ENCODE peak calls at places on chromosome 11, in six cellular contexts. N is stimulated activated CD4-positive, alpha-beta T cell treated with anti-CD3 and anti-CD28 coated beads, Interleukin-12 subunit alpha, Interleukin-12 subunit beta, amount 100 ng/mL, for 4 hours; Z is ecto neural progenitor cell; D is NCI-H1092; T is spleen; F is activated T-cell treated with anti-CD3 and anti-CD28 coated beads, Interleukin-2, amount 50 U/mL, for 48 hours. I is an unnamed sample.

GRCh38 chr11:42243370-42243769 is 783.9 kb upstream of the LRRC4C start:
- DNase-seq in T (no peak), D (no peak), Z (no peak), F (no peak), N (no peak), I (no peak)

GRCh38 chr11:33567004-33567403 is 133.6 kb downstream of the C11orf91 start:
- DNase-seq in D (no peak), N (no peak), F (no peak), Z (no peak), T (no peak), I (no peak)

GRCh38 chr11:65111537-65112225 is at the start of gene TM7SF2:
- DNase-seq in T (peak), N (peak), D (peak), Z (peak), F (peak), I (peak)

GRCh38 chr11:65606876-65607613 is 7.0 kb downstream of the MAP3K11 start:
- DNase-seq in D (peak), Z (peak), T (peak), F (peak), N (no peak), I (peak)

GRCh38 chr11:86068138-86068861 is 584 bp downstream of the PICALM start:
- DNase-seq in T (peak), F (peak), Z (peak), D (peak), N (peak), I (peak)

GRCh38 chr11:134019500-134019899 is 49.4 kb upstream of the JAM3 start:
- DNase-seq in F (no peak), Z (no peak), D (peak), N (no peak), T (no peak), I (no peak)

GRCh38 chr11:71996946-71997345 is 1.8 kb upstream of the IL18BP start:
- DNase-seq in N (no peak), D (no peak), T (peak), F (no peak), Z (no peak), I (no peak)

GRCh38 chr11:10784229-10785145 is 24.2 kb downstream of the EIF4G2 start:
- DNase-seq in D (peak), F (no peak), Z (no peak), T (no peak), N (no peak), I (peak)

GRCh38 chr11:46281374-46281831 is 3.9 kb downstream of the CREB3L1 start:
- DNase-seq in T (no peak), D (no peak), Z (no peak), F (no peak), N (no peak), I (peak)

GRCh38 chr11:43712676-43713075 is 32.1 kb downstream of the HSD17B12 start:
- DNase-seq in T (no peak), Z (no peak), F (no peak), D (no peak), N (no peak), I (no peak)

GRCh38 chr11:130369713-130370112 is 55.0 kb upstream of the ZBTB44 start:
- DNase-seq in D (no peak), T (no peak), Z (no peak), F (no peak), N (no peak), I (no peak)

GRCh38 chr11:97332271-97332670 is 942.5 kb downstream of the JRKL start:
- DNase-seq in F (no peak), N (no peak), Z (no peak), D (peak), T (no peak), I (no peak)

GRCh38 chr11:32213223-32213622 is 122.3 kb downstream of the RCN1 start:
- DNase-seq in F (peak), D (no peak), Z (no peak), T (no peak), N (no peak), I (no peak)

GRCh38 chr11:10588904-10589303 is 20.4 kb upstream of the LYVE1 start:
- DNase-seq in N (no peak), T (no peak), F (no peak), D (no peak), Z (no peak), I (no peak)

GRCh38 chr11:8805256-8805655 is 105.7 kb upstream of the AKIP1 start:
- DNase-seq in T (no peak), F (no peak), N (no peak), Z (no peak), D (no peak), I (no peak)

GRCh38 chr11:34501500-34501899 is 12.1 kb downstream of the ELF5 start:
- DNase-seq in F (no peak), Z (no peak), T (no peak), D (no peak), N (no peak), I (no peak)

GRCh38 chr11:33701831-33702230 is 1.2 kb upstream of the C11orf91 start:
- DNase-seq in D (peak), Z (no peak), F (no peak), T (no peak), N (no peak), I (no peak)

GRCh38 chr11:1090600-1091331 is 16.1 kb downstream of the MUC2 start:
- DNase-seq in T (peak), N (no peak), Z (no peak), F (no peak), D (no peak), I (no peak)

GRCh38 chr11:5363712-5364111 is 12.4 kb downstream of the OR51B6 start:
- DNase-seq in T (no peak), Z (no peak), F (no peak), D (no peak), N (no peak), I (no peak)

GRCh38 chr11:114196994-114197702 is 99.1 kb upstream of the NNMT start:
- DNase-seq in F (no peak), Z (no peak), T (peak), D (no peak), N (no peak), I (no peak)

GRCh38 chr11:60336767-60337391 is 9.8 kb downstream of the MS4A6E start:
- DNase-seq in N (no peak), D (no peak), F (no peak), Z (no peak), T (no peak), I (no peak)

GRCh38 chr11:8230178-8230859 is 33.4 kb downstream of the LMO1 start:
- DNase-seq in N (no peak), T (peak), F (no peak), Z (no peak), D (no peak), I (no peak)

GRCh38 chr11:62540804-62541671 is 5.6 kb downstream of the AHNAK start:
- DNase-seq in Z (no peak), T (peak), F (peak), N (no peak), D (no peak), I (no peak)

GRCh38 chr11:2909145-2909914 is 19.9 kb downstream of the PHLDA2 start:
- DNase-seq in D (no peak), Z (no peak), T (no peak), N (no peak), F (no peak), I (no peak)

GRCh38 chr11:125941241-125941605 is 4.6 kb upstream of the VSIG10L2 start:
- DNase-seq in T (no peak), D (no peak), Z (no peak), N (no peak), F (no peak), I (no peak)

GRCh38 chr11:101912823-101913284 is 2.0 kb upstream of the CEP126 start:
- DNase-seq in T (no peak), N (no peak), F (no peak), D (no peak), Z (no peak), I (no peak)

GRCh38 chr11:125627236-125627910 is 2.4 kb downstream of the CHEK1 start:
- DNase-seq in D (no peak), T (no peak), Z (no peak), F (no peak), N (no peak), I (no peak)

GRCh38 chr11:68942090-68942620 is 38.5 kb downstream of the IGHMBP2 start:
- DNase-seq in T (peak), D (no peak), F (no peak), N (no peak), Z (no peak), I (no peak)

GRCh38 chr11:42524534-42525227 is 787.1 kb upstream of the API5 start:
- DNase-seq in F (peak), Z (peak), D (peak), N (no peak), T (no peak), I (peak)

GRCh38 chr11:112499153-112499907 is 238.7 kb upstream of the PLET1 start:
- DNase-seq in D (no peak), Z (no peak), N (no peak), T (no peak), F (no peak), I (peak)

GRCh38 chr11:70281114-70281729 is 10.7 kb downstream of the PPFIA1 start:
- DNase-seq in F (no peak), N (no peak), D (no peak), Z (no peak), T (no peak), I (no peak)

GRCh38 chr11:86247608-86248007 is 3.1 kb downstream of the EED start:
- DNase-seq in D (no peak), T (no peak), F (no peak), Z (no peak), N (no peak), I (no peak)

GRCh38 chr11:118928870-118929495 is 3.3 kb upstream of the BCL9L start:
- DNase-seq in N (no peak), Z (peak), T (peak), D (peak), F (peak), I (peak)

GRCh38 chr11:72234920-72235319 is 9.1 kb downstream of the PHOX2A start:
- DNase-seq in F (no peak), D (no peak), T (no peak), Z (no peak), N (no peak), I (no peak)

GRCh38 chr11:48014917-48015316 is 34.6 kb downstream of the PTPRJ start:
- DNase-seq in D (no peak), N (no peak), T (no peak), F (no peak), Z (no peak), I (no peak)

GRCh38 chr11:38693306-38693705 is 2095.3 kb upstream of the RAG2 start:
- DNase-seq in F (no peak), D (no peak), N (no peak), Z (no peak), T (peak), I (no peak)